ENCODE peak calls at places on chromosome 2, in eight cellular contexts. One of them, this sample, is unnamed.

GRCh38 chr2:73175663-73176204 is 26.6 kb upstream of the NOTO start:
- DNase-seq in NCI-H2081: peak
- DNase-seq in NCI-H774: peak
- DNase-seq in CD4-positive, alpha-beta T cell: peak
- DNase-seq in lung microvascular endothelial cell: peak
- DNase-seq in HuH-7.5: peak
- DNase-seq in NCI-H187 treated with DMSO at 0.1 percent for 48 hours: no peak
- DNase-seq in activated T-cell treated with anti-CD3 and anti-CD28 coated beads, Interleukin-2, amount 50 U/mL, for 72 hours: peak
- DNase-seq in this sample: peak

GRCh38 chr2:214651451-214651850 is 158.0 kb downstream of the BARD1 start:
- DNase-seq in NCI-H2081: no peak
- DNase-seq in NCI-H774: no peak
- DNase-seq in CD4-positive, alpha-beta T cell: no peak
- DNase-seq in lung microvascular endothelial cell: no peak
- DNase-seq in HuH-7.5: no peak
- DNase-seq in NCI-H187 treated with DMSO at 0.1 percent for 48 hours: no peak
- DNase-seq in activated T-cell treated with anti-CD3 and anti-CD28 coated beads, Interleukin-2, amount 50 U/mL, for 72 hours: no peak
- DNase-seq in this sample: no peak

GRCh38 chr2:132760971-132761370 is 91.0 kb upstream of the LYPD1 start:
- DNase-seq in NCI-H2081: no peak
- DNase-seq in NCI-H774: no peak
- DNase-seq in CD4-positive, alpha-beta T cell: no peak
- DNase-seq in lung microvascular endothelial cell: no peak
- DNase-seq in HuH-7.5: no peak
- DNase-seq in NCI-H187 treated with DMSO at 0.1 percent for 48 hours: no peak
- DNase-seq in activated T-cell treated with anti-CD3 and anti-CD28 coated beads, Interleukin-2, amount 50 U/mL, for 72 hours: no peak
- DNase-seq in this sample: no peak

GRCh38 chr2:43220229-43220981 is 6.0 kb downstream of the ZFP36L2 start:
- DNase-seq in NCI-H2081: no peak
- DNase-seq in NCI-H774: no peak
- DNase-seq in CD4-positive, alpha-beta T cell: no peak
- DNase-seq in lung microvascular endothelial cell: peak
- DNase-seq in HuH-7.5: no peak
- DNase-seq in NCI-H187 treated with DMSO at 0.1 percent for 48 hours: no peak
- DNase-seq in activated T-cell treated with anti-CD3 and anti-CD28 coated beads, Interleukin-2, amount 50 U/mL, for 72 hours: no peak
- DNase-seq in this sample: no peak

GRCh38 chr2:46805401-46805951 is 110.1 kb downstream of the MCFD2 start:
- DNase-seq in NCI-H2081: no peak
- DNase-seq in NCI-H774: no peak
- DNase-seq in CD4-positive, alpha-beta T cell: no peak
- DNase-seq in lung microvascular endothelial cell: no peak
- DNase-seq in HuH-7.5: no peak
- DNase-seq in NCI-H187 treated with DMSO at 0.1 percent for 48 hours: no peak
- DNase-seq in activated T-cell treated with anti-CD3 and anti-CD28 coated beads, Interleukin-2, amount 50 U/mL, for 72 hours: no peak
- DNase-seq in this sample: no peak

GRCh38 chr2:12705742-12706141 is 11.0 kb upstream of the TRIB2 start:
- DNase-seq in NCI-H2081: no peak
- DNase-seq in NCI-H774: no peak
- DNase-seq in CD4-positive, alpha-beta T cell: no peak
- DNase-seq in lung microvascular endothelial cell: no peak
- DNase-seq in HuH-7.5: no peak
- DNase-seq in NCI-H187 treated with DMSO at 0.1 percent for 48 hours: no peak
- DNase-seq in activated T-cell treated with anti-CD3 and anti-CD28 coated beads, Interleukin-2, amount 50 U/mL, for 72 hours: no peak
- DNase-seq in this sample: no peak

GRCh38 chr2:104547251-104547650 is 306.7 kb upstream of the POU3F3 start:
- DNase-seq in NCI-H2081: no peak
- DNase-seq in NCI-H774: no peak
- DNase-seq in CD4-positive, alpha-beta T cell: no peak
- DNase-seq in lung microvascular endothelial cell: no peak
- DNase-seq in HuH-7.5: no peak
- DNase-seq in NCI-H187 treated with DMSO at 0.1 percent for 48 hours: no peak
- DNase-seq in activated T-cell treated with anti-CD3 and anti-CD28 coated beads, Interleukin-2, amount 50 U/mL, for 72 hours: no peak
- DNase-seq in this sample: peak

GRCh38 chr2:240624950-240625621 is at the start of gene GPR35:
- DNase-seq in NCI-H2081: no peak
- DNase-seq in NCI-H774: no peak
- DNase-seq in CD4-positive, alpha-beta T cell: peak
- DNase-seq in lung microvascular endothelial cell: no peak
- DNase-seq in HuH-7.5: no peak
- DNase-seq in NCI-H187 treated with DMSO at 0.1 percent for 48 hours: no peak
- DNase-seq in activated T-cell treated with anti-CD3 and anti-CD28 coated beads, Interleukin-2, amount 50 U/mL, for 72 hours: peak
- DNase-seq in this sample: no peak

GRCh38 chr2:25521665-25522387 is 151.6 kb downstream of the DTNB start:
- DNase-seq in NCI-H2081: peak
- DNase-seq in NCI-H774: peak
- DNase-seq in CD4-positive, alpha-beta T cell: peak
- DNase-seq in lung microvascular endothelial cell: peak
- DNase-seq in HuH-7.5: peak
- DNase-seq in NCI-H187 treated with DMSO at 0.1 percent for 48 hours: peak
- DNase-seq in activated T-cell treated with anti-CD3 and anti-CD28 coated beads, Interleukin-2, amount 50 U/mL, for 72 hours: peak
- DNase-seq in this sample: peak

GRCh38 chr2:105288133-105288532 is 41.4 kb downstream of the TGFBRAP1 start:
- DNase-seq in NCI-H2081: no peak
- DNase-seq in NCI-H774: no peak
- DNase-seq in CD4-positive, alpha-beta T cell: no peak
- DNase-seq in lung microvascular endothelial cell: no peak
- DNase-seq in HuH-7.5: no peak
- DNase-seq in NCI-H187 treated with DMSO at 0.1 percent for 48 hours: no peak
- DNase-seq in activated T-cell treated with anti-CD3 and anti-CD28 coated beads, Interleukin-2, amount 50 U/mL, for 72 hours: no peak
- DNase-seq in this sample: no peak

GRCh38 chr2:99915108-99915675 is 227.2 kb downstream of the AFF3 start:
- DNase-seq in NCI-H2081: no peak
- DNase-seq in NCI-H774: no peak
- DNase-seq in CD4-positive, alpha-beta T cell: no peak
- DNase-seq in lung microvascular endothelial cell: no peak
- DNase-seq in HuH-7.5: no peak
- DNase-seq in NCI-H187 treated with DMSO at 0.1 percent for 48 hours: no peak
- DNase-seq in activated T-cell treated with anti-CD3 and anti-CD28 coated beads, Interleukin-2, amount 50 U/mL, for 72 hours: no peak
- DNase-seq in this sample: no peak

GRCh38 chr2:171161425-171162289 is 964 bp upstream of the TLK1 start:
- DNase-seq in NCI-H2081: no peak
- DNase-seq in NCI-H774: no peak
- DNase-seq in CD4-positive, alpha-beta T cell: no peak
- DNase-seq in lung microvascular endothelial cell: no peak
- DNase-seq in HuH-7.5: no peak
- DNase-seq in NCI-H187 treated with DMSO at 0.1 percent for 48 hours: no peak
- DNase-seq in activated T-cell treated with anti-CD3 and anti-CD28 coated beads, Interleukin-2, amount 50 U/mL, for 72 hours: no peak
- DNase-seq in this sample: no peak

GRCh38 chr2:28341208-28341891 is 51.3 kb upstream of the FOSL2 start:
- DNase-seq in NCI-H2081: no peak
- DNase-seq in NCI-H774: no peak
- DNase-seq in CD4-positive, alpha-beta T cell: no peak
- DNase-seq in lung microvascular endothelial cell: no peak
- DNase-seq in HuH-7.5: no peak
- DNase-seq in NCI-H187 treated with DMSO at 0.1 percent for 48 hours: no peak
- DNase-seq in activated T-cell treated with anti-CD3 and anti-CD28 coated beads, Interleukin-2, amount 50 U/mL, for 72 hours: no peak
- DNase-seq in this sample: no peak

GRCh38 chr2:240403358-240404104 is 31.9 kb upstream of the GPC1 start:
- DNase-seq in NCI-H2081: no peak
- DNase-seq in NCI-H774: no peak
- DNase-seq in CD4-positive, alpha-beta T cell: no peak
- DNase-seq in lung microvascular endothelial cell: peak
- DNase-seq in HuH-7.5: no peak
- DNase-seq in NCI-H187 treated with DMSO at 0.1 percent for 48 hours: no peak
- DNase-seq in activated T-cell treated with anti-CD3 and anti-CD28 coated beads, Interleukin-2, amount 50 U/mL, for 72 hours: no peak
- DNase-seq in this sample: no peak

GRCh38 chr2:84879595-84880394 is 1.1 kb downstream of the TRABD2A start:
- DNase-seq in NCI-H2081: no peak
- DNase-seq in NCI-H774: no peak
- DNase-seq in CD4-positive, alpha-beta T cell: no peak
- DNase-seq in lung microvascular endothelial cell: no peak
- DNase-seq in HuH-7.5: no peak
- DNase-seq in NCI-H187 treated with DMSO at 0.1 percent for 48 hours: no peak
- DNase-seq in activated T-cell treated with anti-CD3 and anti-CD28 coated beads, Interleukin-2, amount 50 U/mL, for 72 hours: no peak
- DNase-seq in this sample: no peak

GRCh38 chr2:237964578-237965404 is 2.0 kb upstream of the UBE2F start:
- DNase-seq in NCI-H2081: no peak
- DNase-seq in NCI-H774: no peak
- DNase-seq in CD4-positive, alpha-beta T cell: no peak
- DNase-seq in lung microvascular endothelial cell: no peak
- DNase-seq in HuH-7.5: no peak
- DNase-seq in NCI-H187 treated with DMSO at 0.1 percent for 48 hours: no peak
- DNase-seq in activated T-cell treated with anti-CD3 and anti-CD28 coated beads, Interleukin-2, amount 50 U/mL, for 72 hours: no peak
- DNase-seq in this sample: no peak

GRCh38 chr2:217049376-217049775 is 189.5 kb upstream of the TNP1 start:
- DNase-seq in NCI-H2081: no peak
- DNase-seq in NCI-H774: no peak
- DNase-seq in CD4-positive, alpha-beta T cell: no peak
- DNase-seq in lung microvascular endothelial cell: no peak
- DNase-seq in HuH-7.5: no peak
- DNase-seq in NCI-H187 treated with DMSO at 0.1 percent for 48 hours: no peak
- DNase-seq in activated T-cell treated with anti-CD3 and anti-CD28 coated beads, Interleukin-2, amount 50 U/mL, for 72 hours: no peak
- DNase-seq in this sample: no peak

GRCh38 chr2:159960413-159960812 is 102.0 kb downstream of the PLA2R1 start:
- DNase-seq in NCI-H2081: no peak
- DNase-seq in NCI-H774: no peak
- DNase-seq in CD4-positive, alpha-beta T cell: no peak
- DNase-seq in lung microvascular endothelial cell: peak
- DNase-seq in HuH-7.5: no peak
- DNase-seq in NCI-H187 treated with DMSO at 0.1 percent for 48 hours: no peak
- DNase-seq in activated T-cell treated with anti-CD3 and anti-CD28 coated beads, Interleukin-2, amount 50 U/mL, for 72 hours: no peak
- DNase-seq in this sample: no peak

GRCh38 chr2:240868286-240869108 is at the start of gene AGXT:
- DNase-seq in NCI-H2081: peak
- DNase-seq in NCI-H774: peak
- DNase-seq in CD4-positive, alpha-beta T cell: no peak
- DNase-seq in lung microvascular endothelial cell: no peak
- DNase-seq in HuH-7.5: peak
- DNase-seq in NCI-H187 treated with DMSO at 0.1 percent for 48 hours: no peak
- DNase-seq in activated T-cell treated with anti-CD3 and anti-CD28 coated beads, Interleukin-2, amount 50 U/mL, for 72 hours: no peak
- DNase-seq in this sample: no peak

GRCh38 chr2:52115750-52116149 is 1083.8 kb upstream of the NRXN1 start:
- DNase-seq in NCI-H2081: peak
- DNase-seq in NCI-H774: no peak
- DNase-seq in CD4-positive, alpha-beta T cell: no peak
- DNase-seq in lung microvascular endothelial cell: no peak
- DNase-seq in HuH-7.5: no peak
- DNase-seq in NCI-H187 treated with DMSO at 0.1 percent for 48 hours: no peak
- DNase-seq in activated T-cell treated with anti-CD3 and anti-CD28 coated beads, Interleukin-2, amount 50 U/mL, for 72 hours: no peak
- DNase-seq in this sample: peak

GRCh38 chr2:152336854-152337510 is 2.0 kb downstream of the FMNL2 start:
- DNase-seq in NCI-H2081: no peak
- DNase-seq in NCI-H774: no peak
- DNase-seq in CD4-positive, alpha-beta T cell: no peak
- DNase-seq in lung microvascular endothelial cell: peak
- DNase-seq in HuH-7.5: no peak
- DNase-seq in NCI-H187 treated with DMSO at 0.1 percent for 48 hours: no peak
- DNase-seq in activated T-cell treated with anti-CD3 and anti-CD28 coated beads, Interleukin-2, amount 50 U/mL, for 72 hours: no peak
- DNase-seq in this sample: no peak

GRCh38 chr2:15820283-15820591 is 120.1 kb upstream of the MYCN start:
- DNase-seq in NCI-H2081: no peak
- DNase-seq in NCI-H774: no peak
- DNase-seq in CD4-positive, alpha-beta T cell: no peak
- DNase-seq in lung microvascular endothelial cell: no peak
- DNase-seq in HuH-7.5: no peak
- DNase-seq in NCI-H187 treated with DMSO at 0.1 percent for 48 hours: no peak
- DNase-seq in activated T-cell treated with anti-CD3 and anti-CD28 coated beads, Interleukin-2, amount 50 U/mL, for 72 hours: no peak
- DNase-seq in this sample: no peak

GRCh38 chr2:130735200-130735599 is 6.3 kb downstream of the GPR148 start:
- DNase-seq in NCI-H2081: no peak
- DNase-seq in NCI-H774: no peak
- DNase-seq in CD4-positive, alpha-beta T cell: no peak
- DNase-seq in lung microvascular endothelial cell: no peak
- DNase-seq in HuH-7.5: no peak
- DNase-seq in NCI-H187 treated with DMSO at 0.1 percent for 48 hours: no peak
- DNase-seq in activated T-cell treated with anti-CD3 and anti-CD28 coated beads, Interleukin-2, amount 50 U/mL, for 72 hours: no peak
- DNase-seq in this sample: no peak

GRCh38 chr2:10917927-10918326 is 6.2 kb downstream of the KCNF1 start:
- DNase-seq in NCI-H2081: no peak
- DNase-seq in NCI-H774: no peak
- DNase-seq in CD4-positive, alpha-beta T cell: no peak
- DNase-seq in lung microvascular endothelial cell: no peak
- DNase-seq in HuH-7.5: no peak
- DNase-seq in NCI-H187 treated with DMSO at 0.1 percent for 48 hours: no peak
- DNase-seq in activated T-cell treated with anti-CD3 and anti-CD28 coated beads, Interleukin-2, amount 50 U/mL, for 72 hours: no peak
- DNase-seq in this sample: no peak

GRCh38 chr2:158291544-158292175 is 164.9 kb downstream of the CCDC148 start:
- DNase-seq in NCI-H2081: no peak
- DNase-seq in NCI-H774: no peak
- DNase-seq in CD4-positive, alpha-beta T cell: no peak
- DNase-seq in lung microvascular endothelial cell: no peak
- DNase-seq in HuH-7.5: no peak
- DNase-seq in NCI-H187 treated with DMSO at 0.1 percent for 48 hours: no peak
- DNase-seq in activated T-cell treated with anti-CD3 and anti-CD28 coated beads, Interleukin-2, amount 50 U/mL, for 72 hours: no peak
- DNase-seq in this sample: no peak

GRCh38 chr2:156023266-156023879 is 309.1 kb downstream of the NR4A2 start:
- DNase-seq in NCI-H2081: no peak
- DNase-seq in NCI-H774: no peak
- DNase-seq in CD4-positive, alpha-beta T cell: no peak
- DNase-seq in lung microvascular endothelial cell: no peak
- DNase-seq in HuH-7.5: no peak
- DNase-seq in NCI-H187 treated with DMSO at 0.1 percent for 48 hours: no peak
- DNase-seq in activated T-cell treated with anti-CD3 and anti-CD28 coated beads, Interleukin-2, amount 50 U/mL, for 72 hours: no peak
- DNase-seq in this sample: no peak

GRCh38 chr2:207227062-207227748 is 61.5 kb upstream of the KLF7 start:
- DNase-seq in NCI-H2081: no peak
- DNase-seq in NCI-H774: no peak
- DNase-seq in CD4-positive, alpha-beta T cell: no peak
- DNase-seq in lung microvascular endothelial cell: no peak
- DNase-seq in HuH-7.5: no peak
- DNase-seq in NCI-H187 treated with DMSO at 0.1 percent for 48 hours: peak
- DNase-seq in activated T-cell treated with anti-CD3 and anti-CD28 coated beads, Interleukin-2, amount 50 U/mL, for 72 hours: no peak
- DNase-seq in this sample: no peak

GRCh38 chr2:233419626-233420431 is 65.5 kb downstream of the DGKD start:
- DNase-seq in NCI-H2081: no peak
- DNase-seq in NCI-H774: no peak
- DNase-seq in CD4-positive, alpha-beta T cell: peak
- DNase-seq in lung microvascular endothelial cell: no peak
- DNase-seq in HuH-7.5: no peak
- DNase-seq in NCI-H187 treated with DMSO at 0.1 percent for 48 hours: no peak
- DNase-seq in activated T-cell treated with anti-CD3 and anti-CD28 coated beads, Interleukin-2, amount 50 U/mL, for 72 hours: peak
- DNase-seq in this sample: no peak

GRCh38 chr2:191892391-191892790 is 45.5 kb upstream of the CAVIN2 start:
- DNase-seq in NCI-H2081: no peak
- DNase-seq in NCI-H774: no peak
- DNase-seq in CD4-positive, alpha-beta T cell: no peak
- DNase-seq in lung microvascular endothelial cell: peak
- DNase-seq in HuH-7.5: no peak
- DNase-seq in NCI-H187 treated with DMSO at 0.1 percent for 48 hours: no peak
- DNase-seq in activated T-cell treated with anti-CD3 and anti-CD28 coated beads, Interleukin-2, amount 50 U/mL, for 72 hours: no peak
- DNase-seq in this sample: no peak

GRCh38 chr2:28327963-28328922 is 64.4 kb upstream of the FOSL2 start:
- DNase-seq in NCI-H2081: no peak
- DNase-seq in NCI-H774: no peak
- DNase-seq in CD4-positive, alpha-beta T cell: no peak
- DNase-seq in lung microvascular endothelial cell: no peak
- DNase-seq in HuH-7.5: no peak
- DNase-seq in NCI-H187 treated with DMSO at 0.1 percent for 48 hours: no peak
- DNase-seq in activated T-cell treated with anti-CD3 and anti-CD28 coated beads, Interleukin-2, amount 50 U/mL, for 72 hours: no peak
- DNase-seq in this sample: no peak

GRCh38 chr2:140786585-140786984 is 1344.2 kb downstream of the LRP1B start:
- DNase-seq in NCI-H2081: no peak
- DNase-seq in NCI-H774: peak
- DNase-seq in CD4-positive, alpha-beta T cell: no peak
- DNase-seq in lung microvascular endothelial cell: no peak
- DNase-seq in HuH-7.5: no peak
- DNase-seq in NCI-H187 treated with DMSO at 0.1 percent for 48 hours: no peak
- DNase-seq in activated T-cell treated with anti-CD3 and anti-CD28 coated beads, Interleukin-2, amount 50 U/mL, for 72 hours: no peak
- DNase-seq in this sample: no peak

GRCh38 chr2:4408311-4408710 is 704.9 kb downstream of the DCDC2C start:
- DNase-seq in NCI-H2081: no peak
- DNase-seq in NCI-H774: no peak
- DNase-seq in CD4-positive, alpha-beta T cell: no peak
- DNase-seq in lung microvascular endothelial cell: no peak
- DNase-seq in HuH-7.5: no peak
- DNase-seq in NCI-H187 treated with DMSO at 0.1 percent for 48 hours: no peak
- DNase-seq in activated T-cell treated with anti-CD3 and anti-CD28 coated beads, Interleukin-2, amount 50 U/mL, for 72 hours: no peak
- DNase-seq in this sample: no peak

GRCh38 chr2:237885931-237886701 is 26.7 kb downstream of the RAMP1 start:
- DNase-seq in NCI-H2081: no peak
- DNase-seq in NCI-H774: no peak
- DNase-seq in CD4-positive, alpha-beta T cell: no peak
- DNase-seq in lung microvascular endothelial cell: no peak
- DNase-seq in HuH-7.5: no peak
- DNase-seq in NCI-H187 treated with DMSO at 0.1 percent for 48 hours: no peak
- DNase-seq in activated T-cell treated with anti-CD3 and anti-CD28 coated beads, Interleukin-2, amount 50 U/mL, for 72 hours: no peak
- DNase-seq in this sample: no peak

GRCh38 chr2:96404446-96405373 is 69.1 kb downstream of the NCAPH start:
- DNase-seq in NCI-H2081: no peak
- DNase-seq in NCI-H774: peak
- DNase-seq in CD4-positive, alpha-beta T cell: no peak
- DNase-seq in lung microvascular endothelial cell: no peak
- DNase-seq in HuH-7.5: no peak
- DNase-seq in NCI-H187 treated with DMSO at 0.1 percent for 48 hours: no peak
- DNase-seq in activated T-cell treated with anti-CD3 and anti-CD28 coated beads, Interleukin-2, amount 50 U/mL, for 72 hours: no peak
- DNase-seq in this sample: peak

This sample was measured in NCI-H1105 treated with DMSO at 0.1 percent for 48 hours.